ENCODE peak calls at places on chromosomes 16 and 17, in six cellular contexts. Y is HCT116, D is K562, F is GM12878, J is Panc1, B is HepG2. M is an unnamed sample.

GRCh38 chr17:82358467-82359350 is at the start of gene TEX19:
- DNase-seq in F (no peak), B (no peak), J (no peak), Y (no peak), D (peak), M (peak)

GRCh38 chr17:76248013-76248782 is 7.9 kb upstream of the RNF157 start:
- DNase-seq in D (no peak), B (no peak), J (no peak), F (no peak), Y (no peak), M (no peak)

GRCh38 chr16:49461517-49461951 is 87.9 kb downstream of the C16orf78 start:
- DNase-seq in D (no peak), Y (no peak), F (no peak), J (no peak), B (no peak), M (no peak)

GRCh38 chr17:15999974-16000827 is 577 bp downstream of the TTC19 start:
- DNase-seq in F (no peak), J (no peak), Y (no peak), B (peak), D (peak), M (no peak)

GRCh38 chr16:80792031-80792430 is 12.4 kb downstream of the CDYL2 start:
- DNase-seq in B (no peak), D (no peak), Y (no peak), J (no peak), F (no peak), M (no peak)

GRCh38 chr17:36768355-36768754 is 167.0 kb downstream of the MRM1 start:
- DNase-seq in B (no peak), Y (no peak), D (no peak), F (no peak), J (no peak), M (no peak)

GRCh38 chr17:66737524-66737923 is 97.4 kb upstream of the CACNG5 start:
- DNase-seq in J (no peak), D (no peak), F (no peak), Y (no peak), B (no peak), M (no peak)

GRCh38 chr17:31733326-31733725 is 125.7 kb downstream of the COPRS start:
- DNase-seq in B (no peak), J (no peak), D (no peak), F (no peak), Y (no peak), M (no peak)

GRCh38 chr16:30602595-30603277 is 7.5 kb downstream of the ZNF689 start:
- DNase-seq in B (no peak), F (no peak), Y (no peak), D (no peak), J (no peak), M (no peak)

GRCh38 chr17:33335491-33336173 is 42.5 kb upstream of the ASIC2 start:
- DNase-seq in Y (no peak), B (no peak), J (no peak), D (peak), F (no peak), M (no peak)

GRCh38 chr16:12629271-12629670 is 174.4 kb downstream of the CPPED1 start:
- DNase-seq in Y (no peak), J (no peak), D (no peak), B (no peak), F (no peak), M (no peak)

GRCh38 chr16:3074860-3075545 is 9.6 kb downstream of the IL32 start:
- DNase-seq in B (no peak), Y (no peak), F (peak), J (no peak), D (peak), M (no peak)

GRCh38 chr17:66268247-66268927 is 34.0 kb upstream of the PRKCA start:
- DNase-seq in J (no peak), F (no peak), Y (no peak), D (no peak), B (no peak), M (no peak)

GRCh38 chr16:21628196-21628726 is 24.1 kb downstream of the IGSF6 start:
- DNase-seq in J (no peak), B (peak), F (no peak), Y (no peak), D (no peak), M (no peak)

GRCh38 chr16:2048116-2048543 is 345 bp downstream of the TSC2 start:
- DNase-seq in Y (no peak), F (no peak), B (no peak), D (peak), J (no peak), M (no peak)

GRCh38 chr17:56314026-56314425 is 160.8 kb downstream of the ANKFN1 start:
- DNase-seq in Y (no peak), B (no peak), F (no peak), J (no peak), D (no peak), M (no peak)

GRCh38 chr16:29821663-29822115 is 1.4 kb downstream of the MVP start:
- DNase-seq in B (no peak), J (no peak), Y (peak), D (no peak), F (no peak), M (no peak)

GRCh38 chr16:11045846-11046245 is 101.5 kb downstream of the CLEC16A start:
- DNase-seq in Y (no peak), J (no peak), D (no peak), B (no peak), F (no peak), M (no peak)

GRCh38 chr16:74601131-74601871 is 5.6 kb downstream of the GLG1 start:
- DNase-seq in J (no peak), B (no peak), D (peak), F (no peak), Y (no peak), M (peak)

DNA sequence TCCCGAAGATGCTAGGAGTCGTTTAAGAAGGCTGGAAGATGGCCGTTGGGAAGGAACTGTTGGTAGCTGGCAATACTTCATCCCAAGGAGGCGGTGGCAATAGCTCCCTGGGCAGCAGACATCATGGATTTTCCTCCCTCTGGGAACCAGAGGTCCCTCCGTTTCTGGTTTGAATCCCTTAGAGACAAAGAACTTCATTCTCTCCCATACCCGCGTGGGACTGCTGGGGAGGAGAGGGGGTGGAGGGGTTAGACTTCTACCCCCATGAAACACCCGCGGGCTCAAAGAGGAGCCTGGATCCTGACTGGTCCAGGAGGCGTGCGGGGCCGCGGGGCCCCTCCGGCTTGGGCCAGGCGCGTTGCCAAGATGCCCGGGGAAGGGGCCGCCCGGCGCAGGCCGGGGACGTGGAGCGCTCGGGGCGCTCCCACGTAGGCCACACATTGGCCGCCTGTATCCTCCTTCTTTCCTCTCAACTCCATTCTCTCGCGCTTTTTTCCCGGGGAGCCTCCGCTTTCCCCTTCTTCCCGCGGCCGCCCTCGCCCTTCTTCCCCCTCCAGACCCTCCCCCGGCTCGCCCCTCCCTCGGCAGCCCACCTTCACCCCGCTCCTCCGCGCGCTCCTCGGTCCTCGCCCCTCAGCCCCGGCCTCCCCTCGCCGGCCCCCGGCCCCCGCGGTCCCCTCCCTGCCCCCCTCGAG is 433 bp upstream of the MSL1 start:
- DNase-seq in B (no peak), D (peak), J (no peak), F (no peak), Y (no peak), M (no peak)
- TF ChIP-seq REST in B (no peak), D (no peak), J (no peak), F (no peak), Y (no peak), M (no peak)

GRCh38 chr17:73404246-73404645 is 92.4 kb upstream of the CDC42EP4 start:
- DNase-seq in Y (no peak), B (no peak), F (no peak), D (no peak), J (no peak), M (no peak)
- TF ChIP-seq SIN3A in Y (no peak), B (no peak), F (no peak), D (no peak), J (no peak), M (no peak)

DNA sequence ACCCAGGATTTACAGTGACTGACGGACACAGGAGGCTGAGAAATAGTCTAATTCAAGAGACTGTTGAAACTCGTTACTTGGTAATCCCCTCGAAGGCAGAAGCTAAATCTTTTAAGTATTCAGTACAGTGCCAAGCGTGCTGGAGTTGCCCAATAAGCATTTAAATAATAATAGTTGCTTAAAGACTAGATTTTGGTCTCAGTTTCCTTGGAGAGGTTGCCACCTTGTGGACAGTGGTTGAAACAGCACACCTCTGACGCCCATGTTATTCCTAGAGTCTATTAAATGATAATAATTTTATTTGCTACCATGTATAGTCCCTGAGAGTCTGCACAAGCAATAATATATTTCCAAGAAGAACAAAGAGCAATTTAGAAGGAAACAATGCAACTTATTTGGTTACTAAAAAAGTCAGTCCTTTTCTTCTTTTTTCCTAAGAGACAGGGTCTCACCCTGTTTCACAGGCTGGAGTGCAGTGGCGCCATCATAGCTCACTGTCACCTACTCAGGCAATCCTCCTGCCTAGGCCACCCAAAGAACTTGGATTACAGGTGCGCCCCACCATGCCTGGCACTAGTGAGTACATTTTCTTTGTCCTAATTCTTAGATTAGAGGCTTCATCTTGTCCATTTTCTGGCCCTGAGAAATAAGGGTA is 138.0 kb upstream of the NUDT7 start:
- DNase-seq in B (peak), F (no peak), J (peak), D (peak), Y (peak), M (peak)
- TF ChIP-seq REST in B (no peak), F (no peak), J (no peak), D (no peak), Y (no peak), M (no peak)

GRCh38 chr16:57826706-57827625 is 24.7 kb upstream of the KIFC3 start:
- DNase-seq in Y (no peak), J (no peak), F (no peak), D (no peak), B (peak), M (no peak)
- TF ChIP-seq SIN3A in Y (no peak), J (no peak), F (no peak), D (no peak), B (peak), M (no peak)

GRCh38 chr17:7354262-7354781 is 634 bp upstream of the TMEM95 start:
- DNase-seq in Y (no peak), F (no peak), B (no peak), D (peak), J (no peak), M (no peak)
- TF ChIP-seq REST in Y (no peak), F (no peak), B (no peak), D (no peak), J (no peak), M (no peak)

M was measured in SK-N-SH.